ENCODE peak calls at places on chromosome 21, in four cellular contexts. T, X, F and V are unnamed samples.

GRCh38 chr21:28345934-28346333 is 646.7 kb downstream of the LTN1 start:
- DNase-seq in X (no peak), F (no peak), T (no peak), V (no peak)

GRCh38 chr21:40014394-40014793 is 147.2 kb downstream of the PCP4 start:
- DNase-seq in T (no peak), F (no peak), X (no peak), V (no peak)

GRCh38 chr21:36478207-36478701 is 1.7 kb downstream of the CLDN14 start:
- DNase-seq in F (peak; percentile 80), X (no peak), T (no peak), V (no peak)

GRCh38 chr21:37207441-37208009 is 59.6 kb downstream of the VPS26C start:
- DNase-seq in T (no peak), F (no peak), X (no peak), V (peak; percentile 15)

GRCh38 chr21:36502365-36502764 is 22.4 kb upstream of the CLDN14 start:
- DNase-seq in F (no peak), X (no peak), T (no peak), V (no peak)

GRCh38 chr21:27796106-27796505 is 829.2 kb upstream of the ADAMTS5 start:
- DNase-seq in F (peak; percentile 64), X (no peak), T (no peak), V (no peak)

GRCh38 chr21:25191141-25191540 is 416.1 kb downstream of the MRPL39 start:
- DNase-seq in X (no peak), F (no peak), T (no peak), V (no peak)

GRCh38 chr21:32482565-32483292 is 70.2 kb downstream of the EVA1C start:
- DNase-seq in X (no peak), F (no peak), T (no peak), V (no peak)

GRCh38 chr21:30924171-30924680 is 42.8 kb upstream of the KRTAP11-1 start:
- DNase-seq in F (no peak), T (no peak), X (no peak), V (no peak)

GRCh38 chr21:37341254-37341960 is 25.2 kb upstream of the DYRK1A start:
- DNase-seq in X (no peak), T (no peak), F (no peak), V (no peak)

GRCh38 chr21:22885079-22885478 is 1886.9 kb downstream of the NCAM2 start:
- DNase-seq in X (no peak), F (no peak), T (no peak), V (no peak)

GRCh38 chr21:36113647-36114428 is 21.0 kb upstream of the CBR3 start:
- DNase-seq in X (no peak), T (peak; percentile 26), F (no peak), V (no peak)

GRCh38 chr21:23638131-23638530 is 1969.2 kb downstream of the MRPL39 start:
- DNase-seq in T (no peak), X (no peak), F (no peak), V (no peak)

GRCh38 chr21:16588433-16588860 is 858.7 kb downstream of the USP25 start:
- DNase-seq in F (peak; percentile 81), T (no peak), X (peak; percentile 46), V (no peak)

GRCh38 chr21:32624726-32625125 is 12.5 kb upstream of the CFAP298 start:
- DNase-seq in T (no peak), F (no peak), X (no peak), V (no peak)

GRCh38 chr21:33021150-33021549 is 4.6 kb upstream of the OLIG2 start:
- DNase-seq in T (no peak), F (no peak), X (no peak), V (no peak)

GRCh38 chr21:19864456-19864855 is 1133.8 kb upstream of the NCAM2 start:
- DNase-seq in F (no peak), T (no peak), X (no peak), V (no peak)

GRCh38 chr21:31282095-31282709 is 61.9 kb downstream of the TIAM1 start:
- DNase-seq in X (no peak), F (peak; percentile 98), T (no peak), V (no peak)

GRCh38 chr21:40846057-40846456 is 901 bp downstream of the DSCAM start:
- DNase-seq in T (no peak), X (no peak), F (no peak), V (no peak)

GRCh38 chr21:27564684-27565280 is 597.9 kb upstream of the ADAMTS5 start:
- DNase-seq in X (peak; percentile 29), T (no peak), F (peak; percentile 68), V (no peak)

GRCh38 chr21:27024316-27024715 is 57.4 kb upstream of the ADAMTS5 start:
- DNase-seq in X (no peak), F (peak; percentile 57), T (no peak), V (no peak)

GRCh38 chr21:25638634-25639166 is 358 bp upstream of the JAM2 start:
- DNase-seq in T (no peak), X (no peak), F (peak; percentile 14), V (no peak)

GRCh38 chr21:16437586-16437985 is 707.8 kb downstream of the USP25 start:
- DNase-seq in T (no peak), F (no peak), X (no peak), V (no peak)

GRCh38 chr21:26280715-26281310 is 110.2 kb upstream of the APP start:
- DNase-seq in F (no peak), T (no peak), X (no peak), V (no peak)

GRCh38 chr21:25717491-25718139 is 17.1 kb downstream of the ATP5PF start:
- DNase-seq in T (no peak), X (no peak), F (peak; percentile 33), V (peak; percentile 14)

GRCh38 chr21:26800455-26801454 is 44.5 kb downstream of the ADAMTS1 start:
- DNase-seq in X (no peak), T (no peak), F (peak; percentile 53), V (no peak)

GRCh38 chr21:16389622-16390021 is 659.8 kb downstream of the USP25 start:
- DNase-seq in T (no peak), X (no peak), F (no peak), V (no peak)

GRCh38 chr21:36507397-36508018 is 27.6 kb upstream of the CLDN14 start:
- DNase-seq in F (no peak), X (no peak), T (no peak), V (no peak)

GRCh38 chr21:31538821-31539220 is 120.7 kb upstream of the SOD1 start:
- DNase-seq in T (no peak), X (no peak), F (no peak), V (no peak)

GRCh38 chr21:32257952-32258785 is 20.7 kb downstream of the MIS18A start:
- DNase-seq in F (peak; percentile 82), X (peak; percentile 73), T (no peak), V (peak; percentile 60)

GRCh38 chr21:16650984-16651383 is 861.9 kb upstream of the CXADR start:
- DNase-seq in X (no peak), F (no peak), T (no peak), V (no peak)

GRCh38 chr21:32578107-32578691 is 7.1 kb downstream of the TCP10L start:
- DNase-seq in X (peak; percentile 54), T (no peak), F (no peak), V (no peak)

GRCh38 chr21:40507978-40508377 is 339.0 kb downstream of the DSCAM start:
- DNase-seq in T (no peak), F (peak; percentile 53), X (no peak), V (no peak)

GRCh38 chr21:24205317-24205716 is 1402.0 kb downstream of the MRPL39 start:
- DNase-seq in F (no peak), X (no peak), T (no peak), V (no peak)

GRCh38 chr21:31213787-31214186 is 130.3 kb downstream of the TIAM1 start:
- DNase-seq in T (no peak), X (no peak), F (no peak), V (no peak)

GRCh38 chr21:29904359-29905282 is 35.2 kb downstream of the GRIK1 start:
- DNase-seq in T (no peak), F (peak; percentile 50), X (no peak), V (no peak)
- TF ChIP-seq CTCF in T (no peak), F (no peak), X (no peak), V (no peak)

DNA sequence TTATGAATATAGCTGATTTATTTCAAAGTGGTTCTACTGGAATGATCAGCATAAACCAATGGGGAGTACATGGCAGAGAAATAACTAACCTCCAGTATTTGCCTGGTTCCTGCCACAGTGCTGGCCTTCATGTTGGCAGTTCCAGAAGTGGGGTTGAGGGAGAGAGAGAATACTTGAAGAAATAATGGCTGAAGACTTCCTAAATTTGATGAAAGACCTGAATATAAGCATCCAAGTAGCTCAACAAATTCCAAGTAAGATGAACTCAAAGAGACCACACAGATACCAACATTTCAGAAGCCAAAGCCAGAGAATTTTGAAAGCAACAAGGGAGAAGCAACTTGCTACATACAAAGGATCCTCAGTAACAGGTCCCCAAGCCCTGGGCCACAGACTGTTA is 34.3 kb downstream of the S100B start:
- DNase-seq in T (no peak), F (no peak), X (no peak), V (no peak)
- TF ChIP-seq CTCF in T (no peak), F (no peak), X (no peak), V (no peak)

GRCh38 chr21:41847066-41847804 is 31.9 kb downstream of the PRDM15 start:
- DNase-seq in T (no peak), F (peak; percentile 6), X (no peak), V (no peak)
- TF ChIP-seq CTCF in T (no peak), F (no peak), X (no peak), V (no peak)

GRCh38 chr21:41957991-41958766 is 4.4 kb upstream of the C2CD2 start:
- DNase-seq in T (no peak), X (no peak), F (peak; percentile 95), V (no peak)
- TF ChIP-seq CTCF in T (no peak), X (no peak), F (peak; percentile 21), V (no peak)

DNA sequence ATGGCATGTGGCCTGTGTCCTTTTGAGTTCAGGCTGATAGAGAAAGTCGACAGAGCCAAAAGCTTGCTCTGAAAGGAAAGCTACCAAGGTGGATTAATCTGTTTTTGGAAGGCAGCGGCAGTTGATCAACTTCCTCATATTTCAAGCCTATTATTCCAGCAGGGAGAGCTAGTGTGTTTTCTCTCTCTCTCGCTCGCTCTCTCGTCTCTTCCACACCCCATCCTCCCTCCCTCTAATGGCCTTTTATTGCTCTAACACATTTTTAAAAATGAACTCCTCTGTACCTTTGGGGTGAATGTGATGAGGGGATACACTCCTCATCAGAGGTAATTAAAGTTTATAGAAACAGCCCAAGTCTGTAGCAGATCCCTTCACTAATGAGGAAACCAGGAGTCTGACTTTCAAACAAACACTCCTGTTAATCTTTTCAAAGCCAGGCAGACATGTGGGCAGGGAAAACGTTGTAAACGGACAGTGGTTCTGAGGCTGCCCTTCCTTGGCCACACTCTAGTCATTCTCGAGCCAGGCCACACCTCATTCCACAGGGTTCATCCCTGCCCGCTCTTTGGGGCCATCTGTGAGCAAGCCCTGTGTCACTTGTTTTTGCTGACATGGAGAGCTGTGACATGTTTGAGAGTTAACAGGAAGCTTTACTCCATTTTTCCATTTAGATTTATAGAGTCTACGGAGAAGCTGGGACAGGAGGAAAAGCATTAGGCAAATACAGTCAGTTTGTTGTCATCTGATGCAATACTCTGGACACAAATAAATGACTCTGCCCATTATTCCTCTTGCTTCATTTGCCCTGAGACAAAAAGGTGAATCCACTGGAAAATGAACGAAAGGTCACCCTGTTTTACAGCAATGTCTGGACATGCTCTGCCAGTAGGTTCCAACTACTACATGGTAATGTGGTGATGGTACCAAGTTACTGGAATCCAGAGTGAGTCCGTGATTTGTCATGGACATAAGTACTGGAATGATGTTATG is 126.7 kb downstream of the CLIC6 start:
- DNase-seq in X (no peak), F (peak; percentile 68), T (no peak), V (no peak)
- TF ChIP-seq CTCF in X (no peak), F (peak; percentile 32), T (no peak), V (no peak)